ENCODE peak calls at places on chromosomes 5 and 9, in six cellular contexts. One of them, this sample, is unnamed.

GRCh38 chr9:85332487-85332886 is 409.3 kb downstream of the AGTPBP1 start:
- DNase-seq in iPS-NIHi11: peak
- DNase-seq in GM04504: no peak
- DNase-seq in activated CD4-positive, alpha-beta T cell treated with anti-CD3 and anti-CD28 coated beads for 36 hours: no peak
- DNase-seq in DMS153: no peak
- DNase-seq in EH: no peak
- DNase-seq in this sample: no peak

GRCh38 chr9:73536403-73536802 is 384.7 kb downstream of the ANXA1 start:
- DNase-seq in DMS153: no peak
- DNase-seq in activated CD4-positive, alpha-beta T cell treated with anti-CD3 and anti-CD28 coated beads for 36 hours: no peak
- DNase-seq in iPS-NIHi11: no peak
- DNase-seq in EH: no peak
- DNase-seq in GM04504: no peak
- DNase-seq in this sample: no peak

GRCh38 chr5:87169300-87169991 is 98.2 kb upstream of the RASA1 start:
- DNase-seq in activated CD4-positive, alpha-beta T cell treated with anti-CD3 and anti-CD28 coated beads for 36 hours: no peak
- DNase-seq in iPS-NIHi11: no peak
- DNase-seq in DMS153: no peak
- DNase-seq in EH: peak
- DNase-seq in GM04504: no peak
- DNase-seq in this sample: peak

GRCh38 chr9:125343518-125344284 is 82.1 kb downstream of the GAPVD1 start:
- DNase-seq in EH: peak
- DNase-seq in DMS153: no peak
- DNase-seq in iPS-NIHi11: peak
- DNase-seq in activated CD4-positive, alpha-beta T cell treated with anti-CD3 and anti-CD28 coated beads for 36 hours: no peak
- DNase-seq in GM04504: peak
- DNase-seq in this sample: peak

GRCh38 chr9:109307380-109308240 is 13.2 kb downstream of the EPB41L4B start:
- DNase-seq in GM04504: no peak
- DNase-seq in iPS-NIHi11: no peak
- DNase-seq in DMS153: no peak
- DNase-seq in activated CD4-positive, alpha-beta T cell treated with anti-CD3 and anti-CD28 coated beads for 36 hours: no peak
- DNase-seq in EH: no peak
- DNase-seq in this sample: no peak

GRCh38 chr5:60274704-60275103 is 381.2 kb upstream of the PDE4D start:
- DNase-seq in iPS-NIHi11: no peak
- DNase-seq in GM04504: no peak
- DNase-seq in activated CD4-positive, alpha-beta T cell treated with anti-CD3 and anti-CD28 coated beads for 36 hours: no peak
- DNase-seq in DMS153: no peak
- DNase-seq in EH: no peak
- DNase-seq in this sample: no peak

GRCh38 chr9:130450344-130451003 is 5.7 kb downstream of the ASS1 start:
- DNase-seq in DMS153: no peak
- DNase-seq in EH: peak
- DNase-seq in iPS-NIHi11: no peak
- DNase-seq in GM04504: no peak
- DNase-seq in activated CD4-positive, alpha-beta T cell treated with anti-CD3 and anti-CD28 coated beads for 36 hours: no peak
- DNase-seq in this sample: no peak

GRCh38 chr5:135126688-135127603 is 92.9 kb upstream of the PITX1 start:
- DNase-seq in iPS-NIHi11: no peak
- DNase-seq in GM04504: no peak
- DNase-seq in DMS153: no peak
- DNase-seq in activated CD4-positive, alpha-beta T cell treated with anti-CD3 and anti-CD28 coated beads for 36 hours: no peak
- DNase-seq in EH: no peak
- DNase-seq in this sample: no peak

GRCh38 chr5:84683594-84683993 is 298.9 kb upstream of the EDIL3 start:
- DNase-seq in iPS-NIHi11: no peak
- DNase-seq in activated CD4-positive, alpha-beta T cell treated with anti-CD3 and anti-CD28 coated beads for 36 hours: no peak
- DNase-seq in DMS153: no peak
- DNase-seq in EH: no peak
- DNase-seq in GM04504: no peak
- DNase-seq in this sample: no peak

GRCh38 chr5:178282391-178282790 is 49.8 kb upstream of the PHYKPL start:
- DNase-seq in GM04504: no peak
- DNase-seq in iPS-NIHi11: no peak
- DNase-seq in EH: no peak
- DNase-seq in activated CD4-positive, alpha-beta T cell treated with anti-CD3 and anti-CD28 coated beads for 36 hours: no peak
- DNase-seq in DMS153: no peak
- DNase-seq in this sample: no peak

GRCh38 chr5:76517334-76517733 is 105.9 kb downstream of the F2RL2 start:
- DNase-seq in EH: no peak
- DNase-seq in DMS153: no peak
- DNase-seq in GM04504: no peak
- DNase-seq in activated CD4-positive, alpha-beta T cell treated with anti-CD3 and anti-CD28 coated beads for 36 hours: no peak
- DNase-seq in iPS-NIHi11: no peak
- DNase-seq in this sample: no peak

GRCh38 chr9:133715866-133716563 is 22.1 kb downstream of the SARDH start:
- DNase-seq in activated CD4-positive, alpha-beta T cell treated with anti-CD3 and anti-CD28 coated beads for 36 hours: peak
- DNase-seq in DMS153: no peak
- DNase-seq in EH: peak
- DNase-seq in GM04504: no peak
- DNase-seq in iPS-NIHi11: peak
- DNase-seq in this sample: peak

GRCh38 chr5:62340392-62340791 is 34.4 kb downstream of the KIF2A start:
- DNase-seq in activated CD4-positive, alpha-beta T cell treated with anti-CD3 and anti-CD28 coated beads for 36 hours: no peak
- DNase-seq in DMS153: no peak
- DNase-seq in iPS-NIHi11: no peak
- DNase-seq in GM04504: no peak
- DNase-seq in EH: peak
- DNase-seq in this sample: no peak

GRCh38 chr5:15285901-15286583 is 213.9 kb upstream of the FBXL7 start:
- DNase-seq in DMS153: no peak
- DNase-seq in iPS-NIHi11: no peak
- DNase-seq in activated CD4-positive, alpha-beta T cell treated with anti-CD3 and anti-CD28 coated beads for 36 hours: no peak
- DNase-seq in GM04504: peak
- DNase-seq in EH: peak
- DNase-seq in this sample: no peak

GRCh38 chr9:16268037-16269010 is 602.1 kb downstream of the BNC2 start:
- DNase-seq in DMS153: no peak
- DNase-seq in iPS-NIHi11: no peak
- DNase-seq in activated CD4-positive, alpha-beta T cell treated with anti-CD3 and anti-CD28 coated beads for 36 hours: no peak
- DNase-seq in GM04504: no peak
- DNase-seq in EH: peak
- DNase-seq in this sample: no peak

GRCh38 chr5:171092194-171092593 is 216.9 kb upstream of the TLX3 start:
- DNase-seq in iPS-NIHi11: no peak
- DNase-seq in EH: peak
- DNase-seq in DMS153: no peak
- DNase-seq in activated CD4-positive, alpha-beta T cell treated with anti-CD3 and anti-CD28 coated beads for 36 hours: no peak
- DNase-seq in GM04504: peak
- DNase-seq in this sample: peak

GRCh38 chr5:95725937-95726810 is 5.0 kb upstream of the RHOBTB3 start:
- DNase-seq in EH: peak
- DNase-seq in activated CD4-positive, alpha-beta T cell treated with anti-CD3 and anti-CD28 coated beads for 36 hours: no peak
- DNase-seq in DMS153: no peak
- DNase-seq in GM04504: no peak
- DNase-seq in iPS-NIHi11: no peak
- DNase-seq in this sample: peak

GRCh38 chr5:17878541-17878940 is 244.3 kb downstream of the TAF11L14 start:
- DNase-seq in GM04504: no peak
- DNase-seq in DMS153: no peak
- DNase-seq in EH: no peak
- DNase-seq in iPS-NIHi11: no peak
- DNase-seq in activated CD4-positive, alpha-beta T cell treated with anti-CD3 and anti-CD28 coated beads for 36 hours: no peak
- DNase-seq in this sample: no peak

GRCh38 chr5:73115399-73116051 is 4.8 kb upstream of the TMEM171 start:
- DNase-seq in EH: peak
- DNase-seq in GM04504: peak
- DNase-seq in activated CD4-positive, alpha-beta T cell treated with anti-CD3 and anti-CD28 coated beads for 36 hours: no peak
- DNase-seq in DMS153: no peak
- DNase-seq in iPS-NIHi11: no peak
- DNase-seq in this sample: peak

GRCh38 chr9:96686638-96687335 is 31.7 kb upstream of the PRXL2C start:
- DNase-seq in GM04504: peak
- DNase-seq in DMS153: peak
- DNase-seq in activated CD4-positive, alpha-beta T cell treated with anti-CD3 and anti-CD28 coated beads for 36 hours: peak
- DNase-seq in iPS-NIHi11: peak
- DNase-seq in EH: peak
- DNase-seq in this sample: peak

GRCh38 chr9:93276973-93277372 is 93.0 kb downstream of the WNK2 start:
- DNase-seq in DMS153: no peak
- DNase-seq in activated CD4-positive, alpha-beta T cell treated with anti-CD3 and anti-CD28 coated beads for 36 hours: no peak
- DNase-seq in GM04504: no peak
- DNase-seq in EH: no peak
- DNase-seq in iPS-NIHi11: no peak
- DNase-seq in this sample: no peak

GRCh38 chr5:141641634-141642278 is 5.0 kb downstream of the RELL2 start:
- DNase-seq in DMS153: no peak
- DNase-seq in GM04504: no peak
- DNase-seq in iPS-NIHi11: no peak
- DNase-seq in EH: peak
- DNase-seq in activated CD4-positive, alpha-beta T cell treated with anti-CD3 and anti-CD28 coated beads for 36 hours: peak
- DNase-seq in this sample: peak

GRCh38 chr5:151213803-151214613 is 9.9 kb downstream of the CCDC69 start:
- DNase-seq in activated CD4-positive, alpha-beta T cell treated with anti-CD3 and anti-CD28 coated beads for 36 hours: peak
- DNase-seq in DMS153: no peak
- DNase-seq in EH: peak
- DNase-seq in iPS-NIHi11: peak
- DNase-seq in GM04504: no peak
- DNase-seq in this sample: no peak

This sample was measured in astrocyte.